ENCODE peak calls at places on chromosomes 2 and 18, in six cellular contexts. One of them, this sample, is unnamed.

GRCh38 chr2:231172020-231172419 is 26.4 kb upstream of the ARMC9 start:
- DNase-seq in MM.1S: no peak
- DNase-seq in IMR-90: no peak
- DNase-seq in astrocyte: peak
- DNase-seq in prostate gland: no peak
- DNase-seq in fibroblast of lung: peak
- DNase-seq in this sample: no peak

GRCh38 chr2:180203972-180204371 is 196.9 kb upstream of the CWC22 start:
- DNase-seq in MM.1S: no peak
- DNase-seq in IMR-90: peak
- DNase-seq in astrocyte: peak
- DNase-seq in prostate gland: no peak
- DNase-seq in fibroblast of lung: peak
- DNase-seq in this sample: no peak

GRCh38 chr18:8800445-8800844 is 95.1 kb downstream of the MTCL1 start:
- DNase-seq in MM.1S: no peak
- DNase-seq in IMR-90: peak
- DNase-seq in astrocyte: peak
- DNase-seq in prostate gland: no peak
- DNase-seq in fibroblast of lung: peak
- DNase-seq in this sample: no peak

GRCh38 chr18:45951021-45951714 is 16.0 kb downstream of the EPG5 start:
- DNase-seq in MM.1S: no peak
- DNase-seq in IMR-90: peak
- DNase-seq in astrocyte: peak
- DNase-seq in prostate gland: no peak
- DNase-seq in fibroblast of lung: peak
- DNase-seq in this sample: no peak

GRCh38 chr2:16566701-16567100 is 98.9 kb downstream of the CYRIA start:
- DNase-seq in MM.1S: no peak
- DNase-seq in IMR-90: no peak
- DNase-seq in astrocyte: no peak
- DNase-seq in prostate gland: no peak
- DNase-seq in fibroblast of lung: no peak
- DNase-seq in this sample: no peak

GRCh38 chr2:1226766-1227165 is 186.5 kb upstream of the TPO start:
- DNase-seq in MM.1S: no peak
- DNase-seq in IMR-90: no peak
- DNase-seq in astrocyte: no peak
- DNase-seq in prostate gland: no peak
- DNase-seq in fibroblast of lung: no peak
- DNase-seq in this sample: no peak

GRCh38 chr2:48258750-48259149 is 271.2 kb upstream of the STON1 start:
- DNase-seq in MM.1S: no peak
- DNase-seq in IMR-90: no peak
- DNase-seq in astrocyte: no peak
- DNase-seq in prostate gland: no peak
- DNase-seq in fibroblast of lung: no peak
- DNase-seq in this sample: no peak

GRCh38 chr18:4549164-4549920 is 94.2 kb upstream of the DLGAP1 start:
- DNase-seq in MM.1S: no peak
- DNase-seq in IMR-90: no peak
- DNase-seq in astrocyte: peak
- DNase-seq in prostate gland: no peak
- DNase-seq in fibroblast of lung: peak
- DNase-seq in this sample: no peak

GRCh38 chr2:217706095-217706494 is 296.7 kb downstream of the TNS1 start:
- DNase-seq in MM.1S: no peak
- DNase-seq in IMR-90: no peak
- DNase-seq in astrocyte: no peak
- DNase-seq in prostate gland: no peak
- DNase-seq in fibroblast of lung: no peak
- DNase-seq in this sample: no peak

GRCh38 chr2:101124684-101125366 is 26.4 kb downstream of the TBC1D8 start:
- DNase-seq in MM.1S: no peak
- DNase-seq in IMR-90: peak
- DNase-seq in astrocyte: peak
- DNase-seq in prostate gland: no peak
- DNase-seq in fibroblast of lung: peak
- DNase-seq in this sample: no peak

GRCh38 chr2:7480431-7480830 is 563.2 kb downstream of the RNF144A start:
- DNase-seq in MM.1S: no peak
- DNase-seq in IMR-90: no peak
- DNase-seq in astrocyte: no peak
- DNase-seq in prostate gland: no peak
- DNase-seq in fibroblast of lung: no peak
- DNase-seq in this sample: no peak

GRCh38 chr2:62293490-62294212 is 97.7 kb downstream of the B3GNT2 start:
- DNase-seq in MM.1S: no peak
- DNase-seq in IMR-90: no peak
- DNase-seq in astrocyte: peak
- DNase-seq in prostate gland: peak
- DNase-seq in fibroblast of lung: peak
- DNase-seq in this sample: no peak

GRCh38 chr2:18749912-18750526 is 160.7 kb upstream of the NT5C1B start:
- DNase-seq in MM.1S: peak
- DNase-seq in IMR-90: peak
- DNase-seq in astrocyte: peak
- DNase-seq in prostate gland: peak
- DNase-seq in fibroblast of lung: peak
- DNase-seq in this sample: peak

GRCh38 chr2:78383576-78383975 is 641.9 kb upstream of the REG3G start:
- DNase-seq in MM.1S: no peak
- DNase-seq in IMR-90: no peak
- DNase-seq in astrocyte: no peak
- DNase-seq in prostate gland: no peak
- DNase-seq in fibroblast of lung: no peak
- DNase-seq in this sample: no peak

GRCh38 chr2:161418715-161419337 is 2.7 kb downstream of the TBR1 start:
- DNase-seq in MM.1S: no peak
- DNase-seq in IMR-90: peak
- DNase-seq in astrocyte: no peak
- DNase-seq in prostate gland: no peak
- DNase-seq in fibroblast of lung: peak
- DNase-seq in this sample: peak

GRCh38 chr2:214156971-214157370 is 253.9 kb upstream of the VWC2L start:
- DNase-seq in MM.1S: no peak
- DNase-seq in IMR-90: no peak
- DNase-seq in astrocyte: no peak
- DNase-seq in prostate gland: no peak
- DNase-seq in fibroblast of lung: no peak
- DNase-seq in this sample: no peak

GRCh38 chr18:37270046-37270665 is 295.4 kb downstream of the CELF4 start:
- DNase-seq in MM.1S: peak
- DNase-seq in IMR-90: peak
- DNase-seq in astrocyte: peak
- DNase-seq in prostate gland: peak
- DNase-seq in fibroblast of lung: peak
- DNase-seq in this sample: peak

GRCh38 chr18:23131693-23132319 is 3.5 kb upstream of the CABLES1 start:
- DNase-seq in MM.1S: peak
- DNase-seq in IMR-90: peak
- DNase-seq in astrocyte: peak
- DNase-seq in prostate gland: peak
- DNase-seq in fibroblast of lung: peak
- DNase-seq in this sample: peak

GRCh38 chr2:135257383-135258090 is 205.4 kb downstream of the RAB3GAP1 start:
- DNase-seq in MM.1S: no peak
- DNase-seq in IMR-90: peak
- DNase-seq in astrocyte: peak
- DNase-seq in prostate gland: no peak
- DNase-seq in fibroblast of lung: peak
- DNase-seq in this sample: no peak

GRCh38 chr18:6414723-6415362 is at the start of gene L3MBTL4:
- DNase-seq in MM.1S: peak
- DNase-seq in IMR-90: no peak
- DNase-seq in astrocyte: no peak
- DNase-seq in prostate gland: peak
- DNase-seq in fibroblast of lung: no peak
- DNase-seq in this sample: peak

GRCh38 chr2:230938516-230939065 is 13.5 kb upstream of the GPR55 start:
- DNase-seq in MM.1S: no peak
- DNase-seq in IMR-90: no peak
- DNase-seq in astrocyte: no peak
- DNase-seq in prostate gland: no peak
- DNase-seq in fibroblast of lung: no peak
- DNase-seq in this sample: no peak

GRCh38 chr2:147511491-147511948 is 333.3 kb upstream of the ACVR2A start:
- DNase-seq in MM.1S: no peak
- DNase-seq in IMR-90: no peak
- DNase-seq in astrocyte: peak
- DNase-seq in prostate gland: no peak
- DNase-seq in fibroblast of lung: peak
- DNase-seq in this sample: no peak

GRCh38 chr2:30759481-30759880 is 47.8 kb downstream of the CAPN13 start:
- DNase-seq in MM.1S: no peak
- DNase-seq in IMR-90: no peak
- DNase-seq in astrocyte: no peak
- DNase-seq in prostate gland: no peak
- DNase-seq in fibroblast of lung: no peak
- DNase-seq in this sample: no peak

DNA sequence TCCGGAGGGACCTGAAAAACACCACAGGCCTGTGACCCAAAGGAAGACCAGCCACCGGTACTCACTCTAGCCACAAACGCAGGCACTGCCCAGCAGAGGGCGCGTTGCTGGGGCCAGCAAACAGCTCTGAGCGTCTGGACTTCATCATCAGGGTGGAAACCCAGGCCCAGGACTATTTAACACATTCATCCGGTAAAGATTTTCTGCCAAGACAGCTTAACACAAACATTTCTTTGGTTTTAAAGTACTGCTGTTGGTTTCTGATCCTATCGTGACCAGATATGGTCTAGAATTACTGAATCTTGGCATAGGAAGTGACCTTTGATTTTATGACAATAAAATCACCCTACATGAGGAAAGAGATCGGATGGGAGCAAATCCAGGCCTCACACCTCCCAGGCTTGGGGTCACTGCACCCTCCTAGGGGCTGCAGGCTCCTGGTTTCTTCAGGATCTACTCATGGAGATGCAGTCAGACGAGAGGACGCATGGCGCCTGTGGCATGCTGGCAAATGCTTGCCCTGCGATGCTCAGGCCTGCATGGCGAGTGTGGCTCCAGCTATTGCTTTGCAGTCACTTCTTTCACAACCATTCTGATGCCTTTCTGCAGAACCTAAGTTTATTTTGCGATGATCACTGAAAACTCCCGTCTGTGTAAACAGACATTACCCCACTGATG is 130.4 kb downstream of the COL4A4 start:
- DNase-seq in MM.1S: peak
- DNase-seq in IMR-90: peak
- DNase-seq in astrocyte: peak
- DNase-seq in prostate gland: peak
- DNase-seq in fibroblast of lung: peak
- DNase-seq in this sample: peak
- TF ChIP-seq CTCF in MM.1S: peak
- TF ChIP-seq CTCF in IMR-90: peak
- TF ChIP-seq CTCF in astrocyte: peak
- TF ChIP-seq CTCF in prostate gland: peak
- TF ChIP-seq CTCF in fibroblast of lung: peak
- TF ChIP-seq CTCF in this sample: peak

DNA sequence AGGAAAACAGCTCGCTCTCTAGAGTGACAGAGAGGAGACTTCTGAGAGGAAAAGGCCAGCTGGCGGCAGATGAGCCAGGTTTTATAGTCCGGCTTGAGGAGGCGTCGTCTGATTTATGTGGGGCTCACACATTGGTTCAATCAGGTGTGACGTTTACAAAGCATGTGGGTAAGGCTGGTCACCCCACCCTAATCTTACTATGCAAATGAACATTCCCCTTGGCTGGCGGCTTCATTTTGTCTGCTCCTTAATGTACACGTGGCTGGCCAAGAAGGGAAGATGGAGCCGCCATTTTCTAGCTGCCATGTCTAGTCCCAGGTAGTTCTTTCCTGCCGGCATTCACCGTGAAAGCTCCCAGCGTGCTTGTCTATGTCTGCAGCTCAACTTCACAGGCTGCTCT is 299.1 kb upstream of the SPRED2 start:
- DNase-seq in MM.1S: no peak
- DNase-seq in IMR-90: no peak
- DNase-seq in astrocyte: no peak
- DNase-seq in prostate gland: no peak
- DNase-seq in fibroblast of lung: no peak
- DNase-seq in this sample: no peak
- TF ChIP-seq CTCF in MM.1S: no peak
- TF ChIP-seq CTCF in IMR-90: no peak
- TF ChIP-seq CTCF in astrocyte: no peak
- TF ChIP-seq CTCF in prostate gland: no peak
- TF ChIP-seq CTCF in fibroblast of lung: no peak
- TF ChIP-seq CTCF in this sample: no peak

DNA sequence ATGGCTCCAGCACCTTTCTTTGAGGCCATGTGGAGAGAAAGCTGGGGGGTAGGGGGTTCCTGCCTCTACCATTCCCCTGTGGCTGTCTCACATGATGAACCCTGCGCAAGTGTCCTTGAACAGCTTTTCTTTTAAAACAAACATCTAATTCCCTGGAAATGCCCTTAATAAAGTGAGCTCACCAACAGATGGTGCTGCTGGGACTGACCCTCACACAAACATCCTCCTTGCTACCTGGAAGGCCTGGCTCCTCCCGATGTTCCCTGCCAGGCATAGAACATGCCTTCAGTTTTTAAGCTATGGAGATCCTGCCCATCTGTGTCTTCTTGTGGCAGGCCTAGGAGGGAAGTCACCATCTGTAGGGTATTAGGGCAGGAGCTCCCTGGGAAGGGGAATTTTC is 60.7 kb upstream of the GATA6 start:
- DNase-seq in MM.1S: no peak
- DNase-seq in IMR-90: no peak
- DNase-seq in astrocyte: no peak
- DNase-seq in prostate gland: no peak
- DNase-seq in fibroblast of lung: no peak
- DNase-seq in this sample: no peak
- TF ChIP-seq CTCF in MM.1S: no peak
- TF ChIP-seq CTCF in IMR-90: no peak
- TF ChIP-seq CTCF in astrocyte: no peak
- TF ChIP-seq CTCF in prostate gland: no peak
- TF ChIP-seq CTCF in fibroblast of lung: peak
- TF ChIP-seq CTCF in this sample: no peak

GRCh38 chr2:237673130-237673921 is 45.9 kb downstream of the LRRFIP1 start:
- DNase-seq in MM.1S: peak
- DNase-seq in IMR-90: peak
- DNase-seq in astrocyte: peak
- DNase-seq in prostate gland: peak
- DNase-seq in fibroblast of lung: peak
- DNase-seq in this sample: no peak

GRCh38 chr2:237675326-237675725 is 47.9 kb downstream of the LRRFIP1 start:
- DNase-seq in MM.1S: no peak
- DNase-seq in IMR-90: no peak
- DNase-seq in astrocyte: no peak
- DNase-seq in prostate gland: no peak
- DNase-seq in fibroblast of lung: no peak
- DNase-seq in this sample: no peak

GRCh38 chr2:237672731-237673129 is 45.3 kb downstream of the LRRFIP1 start:
- DNase-seq in MM.1S: no peak
- DNase-seq in IMR-90: no peak
- DNase-seq in astrocyte: no peak
- DNase-seq in prostate gland: no peak
- DNase-seq in fibroblast of lung: no peak
- DNase-seq in this sample: no peak

GRCh38 chr2:237671466-237672173 is 44.2 kb downstream of the LRRFIP1 start:
- DNase-seq in MM.1S: no peak
- DNase-seq in IMR-90: no peak
- DNase-seq in astrocyte: no peak
- DNase-seq in prostate gland: no peak
- DNase-seq in fibroblast of lung: no peak
- DNase-seq in this sample: no peak

GRCh38 chr2:237674731-237675276 is 47.4 kb downstream of the LRRFIP1 start:
- DNase-seq in MM.1S: peak
- DNase-seq in IMR-90: peak
- DNase-seq in astrocyte: peak
- DNase-seq in prostate gland: peak
- DNase-seq in fibroblast of lung: peak
- DNase-seq in this sample: peak
- TF ChIP-seq CTCF in MM.1S: no peak
- TF ChIP-seq CTCF in IMR-90: no peak
- TF ChIP-seq CTCF in astrocyte: no peak
- TF ChIP-seq CTCF in prostate gland: no peak
- TF ChIP-seq CTCF in fibroblast of lung: peak
- TF ChIP-seq CTCF in this sample: peak

This sample was measured in neural crest cell.